ENCODE peak calls at places on chromosomes 11 and 22, in six cellular contexts. E is SJSA1, N is right lobe of liver, I is GM23248, M is left cardiac atrium, X is lower leg skin. T is an unnamed sample.

GRCh38 chr22:45162531-45162930 is 1.2 kb upstream of the NUP50 start:
- DNase-seq in N (no peak), X (no peak), E (no peak), I (no peak), M (no peak), T (peak; percentile 52)

GRCh38 chr11:40619631-40620030 is 839.8 kb downstream of the LRRC4C start:
- DNase-seq in X (no peak), M (no peak), N (no peak), E (no peak), I (no peak), T (no peak)

GRCh38 chr11:19576903-19577302 is 135.7 kb upstream of the NAV2 start:
- DNase-seq in I (no peak), X (no peak), N (no peak), E (no peak), M (no peak), T (no peak)

GRCh38 chr11:69981119-69981770 is 96.9 kb upstream of the ANO1 start:
- DNase-seq in N (no peak), I (no peak), E (no peak), M (no peak), X (no peak), T (no peak)

GRCh38 chr11:36492724-36493304 is 17.3 kb downstream of the TRAF6 start:
- DNase-seq in I (peak; percentile 63), M (no peak), X (no peak), N (no peak), E (no peak), T (no peak)

GRCh38 chr22:48955351-48956311 is 872.0 kb downstream of the BRD1 start:
- DNase-seq in X (peak; percentile 6), E (peak; percentile 32), M (no peak), N (no peak), I (no peak), T (no peak)

GRCh38 chr11:71384561-71384960 is 63.6 kb downstream of the DHCR7 start:
- DNase-seq in I (no peak), E (no peak), N (no peak), X (no peak), M (no peak), T (no peak)

GRCh38 chr22:23036684-23037428 is 33.5 kb upstream of the GNAZ start:
- DNase-seq in N (no peak), E (no peak), X (no peak), I (peak; percentile 87), M (no peak), T (no peak)

GRCh38 chr11:3155691-3156258 is 9.3 kb downstream of the OSBPL5 start:
- DNase-seq in M (peak; percentile 22), I (peak; percentile 84), E (no peak), X (no peak), N (peak; percentile 33), T (no peak)

GRCh38 chr22:38699143-38699542 is 1.6 kb downstream of the JOSD1 start:
- DNase-seq in I (peak; percentile 6), M (no peak), X (no peak), N (no peak), E (no peak), T (no peak)

GRCh38 chr11:111417011-111417765 is 38.1 kb upstream of the POU2AF1 start:
- DNase-seq in M (no peak), X (no peak), I (no peak), E (no peak), N (no peak), T (no peak)

GRCh38 chr11:72234920-72235319 is 9.1 kb downstream of the PHOX2A start:
- DNase-seq in N (no peak), X (no peak), M (no peak), I (no peak), E (no peak), T (no peak)

GRCh38 chr11:10752486-10752885 is 1.4 kb downstream of the CTR9 start:
- DNase-seq in X (no peak), N (no peak), I (no peak), M (no peak), E (no peak), T (no peak)

GRCh38 chr11:47891886-47892285 is 43.7 kb upstream of the NUP160 start:
- DNase-seq in N (no peak), E (no peak), X (no peak), M (no peak), I (no peak), T (no peak)

GRCh38 chr11:76810151-76810853 is 27.1 kb downstream of the TSKU start:
- DNase-seq in X (no peak), M (no peak), I (peak; percentile 57), N (no peak), E (no peak), T (no peak)

GRCh38 chr11:32888805-32889204 is 3.8 kb upstream of the QSER1 start:
- DNase-seq in N (no peak), X (no peak), I (peak; percentile 65), M (no peak), E (no peak), T (no peak)

GRCh38 chr11:134725939-134726639 is 314.0 kb upstream of the B3GAT1 start:
- DNase-seq in N (no peak), E (no peak), M (no peak), X (no peak), I (no peak), T (peak; percentile 25)

GRCh38 chr11:60240661-60241060 is 2.3 kb downstream of the MS4A4E start:
- DNase-seq in X (no peak), M (no peak), N (no peak), E (no peak), I (no peak), T (no peak)

GRCh38 chr11:128318856-128319474 is 268.4 kb downstream of the ETS1 start:
- DNase-seq in I (no peak), X (no peak), E (no peak), N (no peak), M (no peak), T (no peak)

GRCh38 chr11:105621985-105622384 is 12.1 kb downstream of the GRIA4 start:
- DNase-seq in N (no peak), X (no peak), M (no peak), I (no peak), E (no peak), T (no peak)

GRCh38 chr22:19518568-19519030 is 5.6 kb downstream of the CLDN5 start:
- DNase-seq in X (no peak), M (no peak), N (no peak), I (no peak), E (no peak), T (no peak)

GRCh38 chr11:63769044-63769718 is 606 bp upstream of the ZFTA start:
- DNase-seq in E (no peak), M (peak; percentile 59), X (no peak), N (peak; percentile 59), I (peak; percentile 74), T (peak; percentile 63)

GRCh38 chr11:95092549-95093324 is 3.1 kb downstream of the ENDOD1 start:
- DNase-seq in I (peak; percentile 78), X (no peak), E (no peak), M (no peak), N (no peak), T (peak; percentile 30)

GRCh38 chr11:63920126-63920869 is 3.3 kb upstream of the RCOR2 start:
- DNase-seq in N (no peak), E (no peak), I (peak; percentile 42), M (peak; percentile 87), X (no peak), T (peak; percentile 49)

GRCh38 chr11:26331911-26332571 is at the start of gene ANO3:
- DNase-seq in M (peak; percentile 63), N (peak; percentile 69), E (peak; percentile 67), I (peak; percentile 88), X (no peak), T (peak; percentile 47)

GRCh38 chr22:26777402-26777801 is 120.0 kb downstream of the MIAT start:
- DNase-seq in X (peak; percentile 52), E (peak; percentile 58), N (no peak), I (peak; percentile 81), M (no peak), T (peak; percentile 12)

GRCh38 chr11:101944896-101945295 is 28.6 kb upstream of the ANGPTL5 start:
- DNase-seq in X (no peak), N (no peak), E (no peak), I (no peak), M (no peak), T (no peak)

GRCh38 chr11:22808559-22809197 is 20.9 kb downstream of the SVIP start:
- DNase-seq in E (no peak), N (no peak), I (no peak), X (no peak), M (no peak), T (no peak)

GRCh38 chr11:128481135-128481534 is 106.2 kb downstream of the ETS1 start:
- DNase-seq in I (peak; percentile 84), N (no peak), E (no peak), M (no peak), X (no peak), T (no peak)

GRCh38 chr11:95461858-95462257 is 230.9 kb upstream of the SESN3 start:
- DNase-seq in E (no peak), N (no peak), I (no peak), X (no peak), M (no peak), T (no peak)

GRCh38 chr22:44583854-44584253 is 85.8 kb upstream of the RTL6 start:
- DNase-seq in X (no peak), I (no peak), N (peak; percentile 47), M (peak; percentile 15), E (peak; percentile 43), T (no peak)

GRCh38 chr11:86737223-86737622 is 63.1 kb upstream of the PRSS23 start:
- DNase-seq in M (no peak), X (no peak), N (no peak), E (no peak), I (no peak), T (no peak)

GRCh38 chr22:30031328-30031727 is 48.9 kb upstream of the HORMAD2 start:
- DNase-seq in E (no peak), X (no peak), I (no peak), N (no peak), M (no peak), T (no peak)

GRCh38 chr11:11849127-11849746 is 7.5 kb downstream of the USP47 start:
- DNase-seq in I (peak; percentile 73), M (peak; percentile 56), X (peak; percentile 40), E (peak; percentile 50), N (no peak), T (peak; percentile 36)

GRCh38 chr22:37214431-37215025 is 2.3 kb upstream of the SSTR3 start:
- DNase-seq in M (peak; percentile 6), I (no peak), X (no peak), N (peak; percentile 35), E (no peak), T (no peak)

GRCh38 chr22:20192293-20192971 is 41.6 kb upstream of the CCDC188 start:
- DNase-seq in E (no peak), M (no peak), I (no peak), X (no peak), N (no peak), T (no peak)

GRCh38 chr11:123457187-123457770 is 27.2 kb downstream of the GRAMD1B start:
- DNase-seq in I (no peak), E (no peak), N (no peak), X (peak; percentile 43), M (peak; percentile 35), T (no peak)

T was measured in PC-9.